ENCODE peak calls at places on chromosomes 13 and 19, in five cellular contexts. Y, Q, H, O and B are unnamed samples.

GRCh38 chr19:14632286-14632685 is 42.4 kb downstream of the ADGRE3 start:
- DNase-seq in Y (no peak), Q (peak; percentile 8), H (no peak), O (peak; percentile 33), B (no peak)

GRCh38 chr19:2235396-2236284 is 489 bp downstream of the PLEKHJ1 start:
- DNase-seq in Y (no peak), Q (peak; percentile 28), H (no peak), O (no peak), B (no peak)

GRCh38 chr13:43156916-43157315 is 133.5 kb downstream of the DNAJC15 start:
- DNase-seq in Y (peak; percentile 85), Q (no peak), H (no peak), O (no peak), B (no peak)

GRCh38 chr19:49453013-49453756 is at the start of gene ALDH16A1:
- DNase-seq in Y (peak; percentile 95), Q (peak; percentile 99), H (peak; percentile 88), O (peak; percentile 94), B (peak; percentile 96)

GRCh38 chr19:5003781-5004180 is 34.9 kb downstream of the KDM4B start:
- DNase-seq in Y (no peak), Q (no peak), H (no peak), O (no peak), B (no peak)

GRCh38 chr13:52738719-52739467 is 727 bp downstream of the CNMD start:
- DNase-seq in Y (no peak), Q (no peak), H (no peak), O (peak; percentile 64), B (peak; percentile 16)

GRCh38 chr13:94322925-94323324 is 156.6 kb downstream of the DCT start:
- DNase-seq in Y (no peak), Q (no peak), H (no peak), O (no peak), B (no peak)

GRCh38 chr13:75299913-75300862 is 181.8 kb downstream of the TBC1D4 start:
- DNase-seq in Y (peak; percentile 68), Q (no peak), H (no peak), O (no peak), B (no peak)

GRCh38 chr13:36131931-36132297 is 732 bp upstream of the DCLK1 start:
- DNase-seq in Y (peak; percentile 55), Q (no peak), H (no peak), O (no peak), B (no peak)

GRCh38 chr19:45162464-45163143 is 1.8 kb upstream of the NKPD1 start:
- DNase-seq in Y (no peak), Q (no peak), H (no peak), O (no peak), B (no peak)

GRCh38 chr19:31629936-31630335 is 280.7 kb upstream of the TSHZ3 start:
- DNase-seq in Y (no peak), Q (no peak), H (no peak), O (no peak), B (no peak)

GRCh38 chr13:61029064-61029463 is 386.6 kb downstream of the PCDH20 start:
- DNase-seq in Y (no peak), Q (no peak), H (no peak), O (no peak), B (no peak)

GRCh38 chr13:43057653-43058317 is 34.4 kb downstream of the DNAJC15 start:
- DNase-seq in Y (peak; percentile 58), Q (peak; percentile 43), H (no peak), O (no peak), B (no peak)

GRCh38 chr13:59677966-59678814 is 485.5 kb downstream of the DIAPH3 start:
- DNase-seq in Y (peak; percentile 53), Q (no peak), H (no peak), O (no peak), B (no peak)

GRCh38 chr19:50835785-50836542 is 2.6 kb upstream of the KLK15 start:
- DNase-seq in Y (peak; percentile 44), Q (peak; percentile 97), H (peak; percentile 46), O (peak; percentile 88), B (peak; percentile 75)
- TF ChIP-seq CTCF in Y (no peak), Q (no peak), H (no peak), O (no peak), B (no peak)

GRCh38 chr19:41447732-41448332 is 4.9 kb downstream of the ERICH4 start:
- DNase-seq in Y (no peak), Q (no peak), H (no peak), O (no peak), B (no peak)
- TF ChIP-seq CTCF in Y (no peak), Q (no peak), H (no peak), O (no peak), B (no peak)

GRCh38 chr13:104532131-104532530 is 1465.9 kb upstream of the SLC10A2 start:
- DNase-seq in Y (no peak), Q (no peak), H (no peak), O (no peak), B (no peak)

GRCh38 chr13:104530741-104531140 is 1464.5 kb upstream of the SLC10A2 start:
- DNase-seq in Y (peak; percentile 39), Q (no peak), H (no peak), O (no peak), B (no peak)

DNA sequence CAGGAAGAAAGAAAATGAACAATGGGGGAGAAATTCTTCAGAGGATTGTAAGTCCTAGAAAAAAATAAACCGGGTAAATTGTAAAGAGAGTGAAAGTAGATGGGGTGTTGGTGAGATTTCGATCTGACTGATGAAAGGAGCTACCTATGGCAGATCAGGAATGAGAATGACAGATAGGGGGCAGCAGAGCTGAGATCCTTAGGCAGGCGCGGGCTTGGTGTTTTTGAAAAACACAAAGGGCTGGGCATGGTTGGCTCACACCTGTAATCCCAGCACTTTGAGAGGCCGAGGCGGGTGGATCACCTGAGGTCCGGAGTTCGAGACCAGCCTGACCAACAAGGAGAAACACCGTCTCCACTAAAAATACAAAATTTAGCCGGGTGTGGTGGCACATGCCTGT is 1468.6 kb upstream of the SLC10A2 start:
- DNase-seq in Y (no peak), Q (no peak), H (no peak), O (no peak), B (no peak)
- TF ChIP-seq CTCF in Y (no peak), Q (no peak), H (no peak), O (no peak), B (no peak)

GRCh38 chr19:48362716-48363499 is 832 bp downstream of the TMEM143 start:
- DNase-seq in Y (peak; percentile 95), Q (peak; percentile 98), H (peak; percentile 87), O (peak; percentile 81), B (peak; percentile 79)
- TF ChIP-seq CTCF in Y (no peak), Q (no peak), H (no peak), O (no peak), B (no peak)

GRCh38 chr13:91042870-91043269 is 304.6 kb upstream of the MIR17HG start:
- DNase-seq in Y (no peak), Q (no peak), H (no peak), O (no peak), B (no peak)

GRCh38 chr13:91046715-91047327 is 300.7 kb upstream of the MIR17HG start:
- DNase-seq in Y (no peak), Q (no peak), H (no peak), O (no peak), B (no peak)

DNA sequence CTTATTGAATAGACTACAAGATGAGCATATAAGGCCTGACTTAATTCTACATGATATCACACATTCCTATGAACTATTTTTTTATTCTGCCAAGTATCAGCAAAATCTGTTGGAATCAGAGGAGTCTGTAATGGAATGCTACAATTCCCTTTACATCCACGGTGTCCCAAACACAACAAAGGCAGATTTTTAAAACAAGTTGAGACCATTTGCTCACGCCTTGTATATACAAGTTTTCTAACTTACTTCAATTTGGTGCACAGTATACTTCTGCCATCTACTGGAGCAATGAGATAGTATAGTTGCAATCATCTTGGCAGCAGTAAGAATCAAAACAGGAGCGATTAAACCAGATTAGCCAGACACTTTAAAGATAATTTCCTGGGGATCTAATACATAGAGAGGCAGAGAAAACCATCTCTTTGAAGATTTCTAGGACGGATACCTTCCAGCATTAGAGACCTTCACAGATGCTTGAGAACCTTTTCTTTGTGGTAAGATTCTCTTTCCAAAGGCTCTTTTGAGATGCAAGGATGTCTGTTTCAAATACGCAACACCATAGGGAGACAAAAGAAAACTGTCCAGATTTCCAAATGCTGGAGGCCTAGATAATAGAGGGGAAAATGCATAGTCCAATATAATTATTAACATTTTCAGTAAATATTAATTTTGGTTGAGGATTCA is 302.0 kb upstream of the MIR17HG start:
- DNase-seq in Y (peak; percentile 9), Q (no peak), H (no peak), O (no peak), B (no peak)
- TF ChIP-seq CTCF in Y (no peak), Q (no peak), H (no peak), O (no peak), B (no peak)

DNA sequence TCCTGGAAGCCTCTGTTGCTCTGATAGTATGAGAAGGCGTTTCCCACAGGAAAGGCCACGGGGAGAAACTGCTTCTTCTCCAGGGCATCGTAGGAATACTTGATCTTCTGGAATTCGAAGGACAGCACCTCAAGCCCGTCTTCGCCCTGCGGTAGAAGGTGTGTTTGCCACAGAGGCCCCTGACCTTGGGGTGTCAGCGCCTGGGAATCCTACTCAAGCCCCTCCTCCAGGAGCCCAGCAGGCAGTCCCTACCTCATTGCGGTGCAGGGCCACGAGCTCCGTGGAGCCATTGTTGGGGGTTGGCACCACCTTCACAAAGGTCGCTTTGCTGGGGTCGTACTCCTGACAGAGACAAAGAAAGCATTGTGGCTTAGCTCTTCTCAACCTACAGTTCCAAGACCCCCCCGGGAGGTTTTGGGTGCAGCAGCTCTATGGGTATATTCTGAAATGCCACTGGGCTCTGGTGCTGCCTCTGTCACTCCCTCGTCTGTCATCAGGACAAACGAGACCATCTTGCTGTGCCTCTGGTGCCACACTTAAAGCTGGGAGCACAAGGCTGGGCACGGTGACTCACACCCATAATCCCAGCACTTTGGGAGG is 3.7 kb downstream of the ATP13A1 start:
- DNase-seq in Y (no peak), Q (no peak), H (no peak), O (no peak), B (no peak)
- TF ChIP-seq CTCF in Y (no peak), Q (no peak), H (no peak), O (no peak), B (no peak)